ENCODE peak calls at places on chromosomes 2 and 18, in nine cellular contexts. Z, P, A, G, K, I, R, Q and S are unnamed samples.

GRCh38 chr2:194135463-194135862 is 1521.6 kb upstream of the SLC39A10 start:
- DNase-seq in Q (no peak), G (no peak), K (no peak), P (no peak), A (no peak), Z (no peak), R (no peak), I (no peak), S (no peak)

GRCh38 chr18:5510109-5510846 is 33.5 kb downstream of the EPB41L3 start:
- DNase-seq in P (no peak), A (no peak), Z (no peak), K (no peak), I (no peak), Q (no peak), R (no peak), G (no peak), S (no peak)

GRCh38 chr18:72444756-72445155 is 99.4 kb downstream of the CBLN2 start:
- DNase-seq in I (no peak), G (no peak), R (no peak), Z (no peak), P (no peak), Q (no peak), A (no peak), K (no peak), S (no peak)

GRCh38 chr18:12577848-12578247 is 80.1 kb downstream of the SPIRE1 start:
- DNase-seq in P (no peak), A (no peak), Z (no peak), R (no peak), I (no peak), Q (no peak), K (no peak), G (no peak), S (no peak)

GRCh38 chr18:31610841-31611240 is 19.2 kb downstream of the TTR start:
- DNase-seq in G (peak; percentile 66), Z (peak; percentile 42), K (no peak), I (no peak), P (no peak), R (no peak), A (peak; percentile 57), Q (no peak), S (peak; percentile 2)

GRCh38 chr18:48157956-48158355 is 227.5 kb upstream of the SMAD2 start:
- DNase-seq in G (no peak), Z (no peak), Q (no peak), I (peak; percentile 43), A (peak; percentile 67), R (no peak), K (no peak), P (no peak), S (no peak)

GRCh38 chr2:61179701-61180639 is 18.0 kb downstream of the C2orf74 start:
- DNase-seq in A (peak; percentile 79), Q (no peak), P (peak; percentile 50), K (peak; percentile 87), G (no peak), Z (no peak), R (peak; percentile 55), I (peak; percentile 29), S (peak; percentile 37)

GRCh38 chr18:22307528-22307927 is 110.2 kb downstream of the CTAGE1 start:
- DNase-seq in P (no peak), G (no peak), R (no peak), A (no peak), Q (no peak), I (no peak), K (no peak), Z (no peak), S (no peak)

GRCh38 chr18:61551586-61551985 is 218.4 kb downstream of the CDH20 start:
- DNase-seq in P (peak; percentile 65), Z (peak; percentile 20), A (no peak), I (peak; percentile 77), G (peak; percentile 53), Q (peak; percentile 39), R (no peak), K (no peak), S (peak; percentile 13)

GRCh38 chr2:102081600-102081999 is 60.9 kb upstream of the IL1R1 start:
- DNase-seq in Z (no peak), K (no peak), Q (no peak), I (no peak), A (no peak), R (no peak), P (no peak), G (no peak), S (no peak)

GRCh38 chr2:102080451-102081054 is 62.0 kb upstream of the IL1R1 start:
- DNase-seq in I (no peak), P (no peak), A (no peak), R (no peak), G (no peak), Q (no peak), K (no peak), Z (no peak), S (no peak)

GRCh38 chr2:102084651-102085050 is 57.9 kb upstream of the IL1R1 start:
- DNase-seq in G (no peak), Q (no peak), P (no peak), A (no peak), R (no peak), I (no peak), K (no peak), Z (no peak), S (no peak)

GRCh38 chr2:102082591-102083586 is 59.7 kb upstream of the IL1R1 start:
- DNase-seq in K (no peak), G (peak; percentile 64), A (no peak), Z (no peak), I (no peak), Q (no peak), R (no peak), P (no peak), S (peak; percentile 90)

GRCh38 chr2:102085238-102085637 is 57.3 kb upstream of the IL1R1 start:
- DNase-seq in Q (no peak), A (no peak), P (no peak), I (no peak), R (no peak), K (no peak), Z (no peak), G (no peak), S (no peak)
- H3K4me1 ChIP-seq in Q (peaks cover 29% of the 10 kb centered on the region), A (peaks cover 12% of the 10 kb centered on the region), P (no peaks in the 10 kb centered on the region), I (no peaks in the 10 kb centered on the region), R (no peaks in the 10 kb centered on the region), K (peaks cover 2% of the 10 kb centered on the region), Z (no peaks in the 10 kb centered on the region), G (no peaks in the 10 kb centered on the region), S (peaks cover 14% of the 10 kb centered on the region)

GRCh38 chr2:44349506-44349905 is 11.8 kb downstream of the PREPL start:
- DNase-seq in G (no peak), Z (no peak), K (no peak), P (no peak), I (no peak), A (no peak), R (no peak), Q (no peak), S (no peak)

GRCh38 chr2:44351088-44351487 is 10.2 kb downstream of the PREPL start:
- DNase-seq in Q (no peak), Z (no peak), G (no peak), R (no peak), K (no peak), I (no peak), P (no peak), A (no peak), S (no peak)

GRCh38 chr2:44351676-44352075 is 9.6 kb downstream of the PREPL start:
- DNase-seq in Q (no peak), I (no peak), R (no peak), P (no peak), A (no peak), K (no peak), Z (no peak), G (no peak), S (no peak)

GRCh38 chr2:44354761-44355160 is 6.5 kb downstream of the PREPL start:
- DNase-seq in Z (no peak), G (no peak), K (no peak), R (no peak), I (no peak), Q (no peak), P (no peak), A (no peak), S (no peak)

GRCh38 chr2:44352510-44352909 is 8.8 kb downstream of the PREPL start:
- DNase-seq in I (no peak), P (no peak), G (no peak), Z (no peak), R (no peak), Q (no peak), K (no peak), A (no peak), S (no peak)
- TF ChIP-seq POLR2A in I (no peak), P (no peak), G (no peak), Z (no peak), R (no peak), Q (no peak), K (no peak), A (no peak), S (no peak)

GRCh38 chr2:43180901-43181300 is 45.5 kb downstream of the ZFP36L2 start:
- DNase-seq in P (no peak), I (no peak), K (no peak), Z (no peak), Q (no peak), R (no peak), A (no peak), G (no peak), S (no peak)
- H3K4me1 ChIP-seq in P (peaks cover 15% of the 10 kb centered on the region), I (peaks cover 8% of the 10 kb centered on the region), K (peaks cover 8% of the 10 kb centered on the region), Z (peaks cover 14% of the 10 kb centered on the region), Q (peaks cover 59% of the 10 kb centered on the region), R (peaks cover 17% of the 10 kb centered on the region), A (peaks cover 26% of the 10 kb centered on the region), G (peaks cover 10% of the 10 kb centered on the region), S (peaks cover 21% of the 10 kb centered on the region)

GRCh38 chr2:203238711-203239526 is at the start of gene CYP20A1:
- DNase-seq in G (peak; percentile 98), K (peak; percentile 98), I (peak; percentile 94), A (peak; percentile 97), R (peak; percentile 97), Q (peak; percentile 84), Z (peak; percentile 97), P (peak; percentile 95), S (peak; percentile 96)
- TF ChIP-seq POLR2A in G (peak; percentile 84), K (peak; percentile 83), I (peak; percentile 60), A (peak; percentile 15), R (peak; percentile 96), Q (peak; percentile 92), Z (peak; percentile 95), P (peak; percentile 44), S (peak; percentile 87)

DNA sequence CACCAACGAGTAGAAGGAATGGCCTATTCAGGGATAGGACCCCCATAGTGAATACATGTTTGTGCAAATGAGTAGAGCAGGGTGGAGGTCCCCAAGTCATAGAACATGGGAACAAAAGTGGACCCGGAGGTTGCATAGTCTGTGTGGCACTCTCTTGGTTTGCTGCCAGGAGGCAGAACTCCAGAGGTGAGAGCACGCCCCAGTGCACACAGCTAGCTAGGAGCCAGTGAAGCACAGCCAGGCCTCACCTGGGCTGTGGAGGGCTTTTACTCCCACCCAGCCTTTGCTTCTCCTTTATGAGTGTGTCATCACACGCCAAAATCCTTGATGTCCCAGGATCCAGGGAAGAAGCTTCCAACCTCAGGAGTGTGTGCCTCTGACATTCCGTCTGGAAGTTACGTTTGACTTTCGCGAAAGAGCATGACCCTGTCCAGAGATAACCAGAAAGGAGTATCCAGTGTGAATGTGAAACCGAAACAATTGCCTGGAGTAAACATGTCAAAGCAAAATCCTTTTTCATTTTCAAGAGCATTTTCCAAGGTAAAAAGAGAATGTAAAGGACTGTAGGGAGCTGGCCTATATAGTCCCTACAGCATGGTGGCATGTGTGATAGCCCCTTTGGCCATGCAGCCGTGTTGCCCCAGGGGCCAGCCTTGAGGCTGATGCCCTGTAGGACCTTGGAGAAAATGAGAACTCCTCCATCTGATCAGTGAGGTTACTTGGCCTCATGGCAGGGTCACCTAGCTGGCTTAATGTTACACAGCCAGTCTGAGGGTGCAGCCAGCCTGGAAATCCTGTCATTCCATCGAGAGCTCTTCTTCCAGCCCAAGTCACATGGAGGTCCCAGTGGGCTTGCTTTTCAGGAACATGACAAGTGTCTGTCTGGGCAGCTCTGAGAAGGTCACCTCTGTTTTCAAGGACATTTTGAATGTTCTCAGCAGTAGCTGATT is 8.8 kb downstream of the TRIB2 start:
- DNase-seq in P (no peak), Q (no peak), I (no peak), K (no peak), R (peak; percentile 73), G (no peak), A (peak; percentile 75), Z (no peak), S (peak; percentile 86)
- H3K4me1 ChIP-seq in P (peaks cover 4% of the 10 kb centered on the region), Q (no peaks in the 10 kb centered on the region), I (no peaks in the 10 kb centered on the region), K (peaks cover 25% of the 10 kb centered on the region), R (peaks cover 19% of the 10 kb centered on the region), G (no peaks in the 10 kb centered on the region), A (peaks cover 59% of the 10 kb centered on the region), Z (peaks cover 11% of the 10 kb centered on the region), S (peaks cover 49% of the 10 kb centered on the region)